ENCODE peak calls at places on chromosomes 1 and 21, in four cellular contexts. Y is stimulated activated CD4-positive, alpha-beta T cell treated with anti-CD3 and anti-CD28 coated beads, Interleukin-1b, Interleukin-23, amount 100 ng/mL, for 24 hours; J is EH; S is HCT116. H is an unnamed sample.
A peak's percentile ranks its signal among the peaks of the same experiment; 100 is the strongest.

GRCh38 chr1:53076721-53077598 is 14.9 kb downstream of the PODN start:
- DNase-seq in Y (no peak), J (no peak), S (no peak), H (peak; percentile 19)

GRCh38 chr1:162404550-162405160 is 7.3 kb downstream of the SH2D1B start:
- DNase-seq in Y (no peak), J (peak; percentile 73), S (no peak), H (no peak)

GRCh38 chr1:106536741-106537140 is 519.7 kb upstream of the PRMT6 start:
- DNase-seq in Y (no peak), J (peak; percentile 38), S (no peak), H (no peak)

GRCh38 chr1:165911609-165912281 is 84.3 kb downstream of the UCK2 start:
- DNase-seq in Y (no peak), J (no peak), S (no peak), H (no peak)

GRCh38 chr21:37005548-37006242 is 807 bp upstream of the RIPPLY3 start:
- DNase-seq in Y (no peak), J (no peak), S (no peak), H (no peak)

GRCh38 chr1:57307382-57307781 is 116.5 kb downstream of the DAB1 start:
- DNase-seq in Y (no peak), J (no peak), S (no peak), H (no peak)

GRCh38 chr1:7149080-7149838 is 364.0 kb downstream of the CAMTA1 start:
- DNase-seq in Y (no peak), J (peak; percentile 41), S (no peak), H (peak; percentile 47)

GRCh38 chr1:229810140-229810539 is 184.1 kb downstream of the URB2 start:
- DNase-seq in Y (no peak), J (no peak), S (no peak), H (no peak)

GRCh38 chr1:93442276-93442675 is 5.6 kb upstream of the FNBP1L start:
- DNase-seq in Y (no peak), J (peak; percentile 64), S (no peak), H (no peak)

GRCh38 chr1:6030144-6030543 is 15.5 kb upstream of the KCNAB2 start:
- DNase-seq in Y (no peak), J (no peak), S (no peak), H (no peak)

GRCh38 chr1:202288177-202288576 is 53.6 kb downstream of the UBE2T start:
- DNase-seq in Y (no peak), J (no peak), S (no peak), H (no peak)

GRCh38 chr1:115211071-115211745 is 121.9 kb upstream of the TSPAN2 start:
- DNase-seq in Y (no peak), J (no peak), S (no peak), H (no peak)

GRCh38 chr1:19042675-19043578 is 86.5 kb upstream of the IFFO2 start:
- DNase-seq in Y (peak; percentile 12), J (no peak), S (no peak), H (no peak)

GRCh38 chr1:98001764-98002163 is 80.9 kb upstream of the DPYD start:
- DNase-seq in Y (no peak), J (peak; percentile 45), S (no peak), H (no peak)

GRCh38 chr1:172040466-172040865 is 199.2 kb downstream of the DNM3 start:
- DNase-seq in Y (no peak), J (peak; percentile 85), S (no peak), H (no peak)

GRCh38 chr1:93733340-93733739 is 51.7 kb upstream of the BCAR3 start:
- DNase-seq in Y (no peak), J (no peak), S (no peak), H (no peak)

GRCh38 chr1:198729195-198729863 is 90.5 kb downstream of the PTPRC start:
- DNase-seq in Y (no peak), J (no peak), S (no peak), H (no peak)

GRCh38 chr1:18972531-18972930 is 16.1 kb upstream of the IFFO2 start:
- DNase-seq in Y (no peak), J (peak; percentile 60), S (no peak), H (no peak)

GRCh38 chr1:185297986-185298385 is 19.1 kb downstream of the IVNS1ABP start:
- DNase-seq in Y (no peak), J (peak; percentile 60), S (no peak), H (no peak)

GRCh38 chr1:189627427-189627826 is 850.2 kb downstream of the BRINP3 start:
- DNase-seq in Y (no peak), J (no peak), S (no peak), H (no peak)

GRCh38 chr21:17491716-17492414 is 21.0 kb upstream of the CXADR start:
- DNase-seq in Y (no peak), J (peak; percentile 94), S (peak; percentile 26), H (no peak)

GRCh38 chr1:206106328-206107167 is 10.6 kb downstream of the AVPR1B start:
- DNase-seq in Y (peak; percentile 65), J (peak; percentile 85), S (peak; percentile 56), H (peak; percentile 88)

GRCh38 chr21:25733859-25734653 is 648 bp downstream of the ATP5PF start:
- DNase-seq in Y (peak; percentile 25), J (peak; percentile 44), S (no peak), H (no peak)

GRCh38 chr1:19442150-19443096 is 42.9 kb downstream of the CAPZB start:
- DNase-seq in Y (no peak), J (no peak), S (no peak), H (no peak)

GRCh38 chr1:247747616-247748015 is 325 bp downstream of the OR14A2 start:
- DNase-seq in Y (no peak), J (peak; percentile 3), S (no peak), H (no peak)

GRCh38 chr1:91980663-91981062 is 31.5 kb downstream of the BRDT start:
- DNase-seq in Y (no peak), J (no peak), S (no peak), H (no peak)

GRCh38 chr1:91611498-91611917 is 110.9 kb downstream of the CDC7 start:
- DNase-seq in Y (no peak), J (peak; percentile 53), S (no peak), H (no peak)

GRCh38 chr1:109849670-109850069 is 61.0 kb upstream of the CSF1 start:
- DNase-seq in Y (no peak), J (no peak), S (no peak), H (no peak)

GRCh38 chr1:181661569-181661968 is 178.3 kb downstream of the CACNA1E start:
- DNase-seq in Y (no peak), J (no peak), S (no peak), H (no peak)

GRCh38 chr1:159229486-159229885 is 24.8 kb downstream of the ACKR1 start:
- DNase-seq in Y (no peak), J (peak; percentile 29), S (no peak), H (no peak)

GRCh38 chr1:106120789-106121188 is 935.7 kb upstream of the PRMT6 start:
- DNase-seq in Y (no peak), J (no peak), S (no peak), H (no peak)

GRCh38 chr1:1153874-1154273 is 19.8 kb upstream of the TTLL10 start:
- DNase-seq in Y (no peak), J (no peak), S (no peak), H (no peak)

GRCh38 chr21:41164052-41164451 is 3.9 kb upstream of the BACE2 start:
- DNase-seq in Y (no peak), J (no peak), S (no peak), H (no peak)

GRCh38 chr1:41863683-41864082 is 55.0 kb downstream of the HIVEP3 start:
- DNase-seq in Y (no peak), J (no peak), S (no peak), H (no peak)

GRCh38 chr1:157377216-157377821 is 175.0 kb downstream of the FCRL5 start:
- DNase-seq in Y (no peak), J (peak; percentile 61), S (peak; percentile 28), H (peak; percentile 55)

GRCh38 chr1:204649756-204650155 is 35.8 kb downstream of the LRRN2 start:
- DNase-seq in Y (no peak), J (no peak), S (no peak), H (no peak)

H was measured in mesothelial cell of epicardium.